ENCODE peak calls at places on chromosomes 12 and 14, in five cellular contexts. L is lower lobe of right lung, Y is sigmoid colon, W is pancreas, H is fibroblast of the aortic adventitia. T is an unnamed sample.

GRCh38 chr12:82810568-82810967 is 123.9 kb downstream of the TMTC2 start:
- DNase-seq in L (no peak), Y (no peak), W (no peak), H (no peak), T (no peak)

GRCh38 chr12:66668311-66668710 is 10.6 kb downstream of the GRIP1 start:
- DNase-seq in L (no peak), Y (no peak), W (peak), H (no peak), T (peak)

GRCh38 chr14:61145903-61146411 is 135.2 kb downstream of the TMEM30B start:
- DNase-seq in L (no peak), Y (no peak), W (no peak), H (peak), T (peak)

GRCh38 chr14:58881433-58881832 is 243.7 kb downstream of the DACT1 start:
- DNase-seq in L (no peak), Y (no peak), W (no peak), H (no peak), T (no peak)

GRCh38 chr12:1917172-1918070 is 1.0 kb downstream of the CACNA2D4 start:
- DNase-seq in L (peak), Y (peak), W (no peak), H (no peak), T (no peak)

GRCh38 chr12:92574046-92574783 is 128.6 kb upstream of the PLEKHG7 start:
- DNase-seq in L (no peak), Y (no peak), W (no peak), H (no peak), T (peak)

GRCh38 chr14:102833991-102834390 is 56.7 kb downstream of the TRAF3 start:
- DNase-seq in L (no peak), Y (no peak), W (no peak), H (no peak), T (no peak)

GRCh38 chr12:67925077-67925476 is 64.2 kb upstream of the IFNG-AS1 start:
- DNase-seq in L (no peak), Y (no peak), W (no peak), H (no peak), T (no peak)

GRCh38 chr12:89779090-89779489 is 70.5 kb upstream of the ATP2B1 start:
- DNase-seq in L (no peak), Y (no peak), W (no peak), H (no peak), T (no peak)

GRCh38 chr12:119988440-119988787 is 622 bp upstream of the BICDL1 start:
- DNase-seq in L (no peak), Y (no peak), W (no peak), H (peak), T (peak)
- TF ChIP-seq CTCF in L (no peak), Y (no peak), W (no peak), H (no peak), T (peak)

GRCh38 chr12:54298904-54299303 is 1.9 kb downstream of the NFE2 start:
- DNase-seq in L (no peak), Y (no peak), W (no peak), H (no peak), T (no peak)

GRCh38 chr12:54300732-54301427 is at the start of gene NFE2:
- DNase-seq in L (peak), Y (no peak), W (peak), H (peak), T (peak)

GRCh38 chr12:54299515-54300266 is 1.1 kb downstream of the NFE2 start:
- DNase-seq in L (no peak), Y (no peak), W (no peak), H (peak), T (no peak)

GRCh38 chr12:54301428-54302045 is 722 bp upstream of the NFE2 start:
- DNase-seq in L (no peak), Y (peak), W (no peak), H (no peak), T (no peak)

GRCh38 chr12:54300267-54300731 is 516 bp downstream of the NFE2 start:
- DNase-seq in L (no peak), Y (no peak), W (no peak), H (no peak), T (no peak)
- H3K4me3 ChIP-seq in L (peak), Y (peak), W (no peak), H (peak), T (no peak)

GRCh38 chr12:49121047-49121696 is 10.0 kb downstream of the TUBA1B start:
- DNase-seq in L (no peak), Y (peak), W (no peak), H (peak), T (peak)
- TF ChIP-seq CTCF in L (peak), Y (peak), W (no peak), H (peak), T (peak)

GRCh38 chr14:89430271-89430620 is 13.2 kb upstream of the FOXN3 start:
- DNase-seq in L (no peak), Y (no peak), W (no peak), H (peak), T (peak)
- H3K4me3 ChIP-seq in L (peak), Y (peak), W (no peak), H (peak), T (peak)

GRCh38 chr14:81302613-81303012 is 81.9 kb upstream of the GTF2A1 start:
- DNase-seq in L (no peak), Y (no peak), W (no peak), H (no peak), T (no peak)
- TF ChIP-seq CTCF in L (no peak), Y (no peak), W (no peak), H (no peak), T (no peak)

DNA sequence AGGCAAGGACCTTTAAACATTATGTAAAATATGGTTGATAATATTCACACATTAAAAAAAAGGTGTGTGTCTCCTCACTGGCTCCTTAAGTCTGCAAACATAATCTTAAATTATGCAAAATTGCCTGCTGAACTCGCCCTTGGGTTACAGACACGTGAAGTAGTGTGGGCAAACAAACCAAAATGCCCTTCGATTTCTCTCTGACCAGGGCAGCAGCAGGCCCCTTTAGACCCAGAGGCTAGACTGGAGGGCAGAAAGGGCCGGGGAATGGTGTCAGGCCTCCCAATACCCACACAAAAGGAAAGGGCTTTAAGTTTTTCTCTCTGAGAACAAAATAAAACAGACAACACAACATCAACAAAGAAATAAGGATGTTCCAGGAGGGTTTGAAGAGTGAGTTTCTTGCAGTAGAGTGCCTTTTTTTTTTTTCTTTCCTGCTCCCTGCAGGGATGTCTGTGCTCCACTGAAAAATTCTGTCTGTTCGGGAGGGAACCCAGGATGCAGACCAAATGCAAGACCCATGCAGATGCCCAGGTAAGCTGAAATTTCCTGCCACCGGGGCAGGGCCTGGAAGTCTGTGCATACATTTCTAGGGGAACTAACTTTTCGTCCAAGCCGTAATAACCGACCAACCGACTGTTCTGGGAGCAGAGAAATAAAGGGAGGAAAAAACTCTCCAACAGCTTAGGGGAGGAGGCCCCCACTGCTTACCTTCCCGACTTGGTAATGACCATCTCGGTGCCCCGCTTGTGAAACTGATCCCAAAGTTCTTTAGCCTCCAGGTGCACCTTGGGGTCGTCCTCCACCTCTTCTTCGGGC is 1.7 kb downstream of the TBX3 start:
- DNase-seq in L (no peak), Y (no peak), W (no peak), H (no peak), T (no peak)
- H3K4me3 ChIP-seq in L (peak), Y (peak), W (peak), H (peak), T (peak)

GRCh38 chr12:120688527-120689071 is 1.6 kb downstream of the MLEC start:
- DNase-seq in L (no peak), Y (no peak), W (no peak), H (peak), T (peak)

GRCh38 chr12:120684523-120684932 is 2.4 kb upstream of the MLEC start:
- DNase-seq in L (no peak), Y (no peak), W (no peak), H (no peak), T (peak)

GRCh38 chr12:120686151-120686689 is 729 bp upstream of the MLEC start:
- DNase-seq in L (peak), Y (peak), W (peak), H (peak), T (peak)

GRCh38 chr12:120687570-120688289 is 781 bp downstream of the MLEC start:
- DNase-seq in L (peak), Y (peak), W (no peak), H (peak), T (peak)

GRCh38 chr12:120686690-120687569 is at the start of gene MLEC:
- DNase-seq in L (peak), Y (peak), W (peak), H (peak), T (peak)
- TF ChIP-seq CTCF in L (peak), Y (no peak), W (no peak), H (no peak), T (no peak)

GRCh38 chr14:104582649-104583048 is 3.1 kb downstream of the C14orf180 start:
- DNase-seq in L (no peak), Y (no peak), W (no peak), H (no peak), T (no peak)
- H3K4me3 ChIP-seq in L (no peak), Y (no peak), W (no peak), H (no peak), T (no peak)

DNA sequence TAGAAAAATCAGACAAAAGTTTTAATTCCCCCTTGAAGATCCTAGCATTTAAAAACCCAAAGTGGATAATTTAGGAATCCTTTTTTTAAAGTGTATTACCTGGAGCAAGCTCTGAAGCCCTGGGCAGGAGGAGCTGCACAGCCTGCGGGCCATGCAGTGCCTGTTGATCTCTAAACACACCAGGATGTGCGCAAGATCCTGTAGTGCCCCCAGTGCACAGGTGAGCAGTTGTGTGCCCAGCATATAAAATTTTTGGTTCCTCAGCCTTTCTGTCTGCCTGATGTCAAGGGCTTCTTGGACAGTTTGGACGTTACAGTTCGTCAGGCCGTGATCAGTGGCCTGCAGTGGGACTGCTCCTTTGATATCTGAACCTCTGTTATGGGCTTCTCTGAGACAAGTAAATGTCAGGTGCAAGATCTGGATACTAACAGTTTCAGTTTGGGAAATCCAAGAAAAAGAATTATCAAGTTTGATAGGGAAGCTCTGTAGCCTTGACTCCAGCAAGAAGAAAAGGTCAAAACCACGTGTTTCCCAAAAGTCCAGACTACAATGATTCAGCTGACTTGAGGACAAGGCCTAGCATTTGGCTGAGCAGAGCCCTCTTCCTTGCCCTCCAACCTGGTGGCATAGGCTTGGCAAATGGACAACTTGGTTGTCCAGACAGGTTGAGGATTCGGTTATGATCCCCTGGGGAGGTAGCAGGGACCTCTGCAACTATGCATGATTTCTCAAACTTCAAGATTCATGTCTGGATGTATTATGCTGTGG is 1.0 kb downstream of the ATXN7L3B start:
- DNase-seq in L (no peak), Y (no peak), W (no peak), H (peak), T (peak)
- TF ChIP-seq CTCF in L (no peak), Y (no peak), W (no peak), H (no peak), T (peak)

T was measured in choroid plexus epithelial cell.